ENCODE peak calls at places on chromosomes 6 and 20, in four cellular contexts. N, U, C and H are unnamed samples.

GRCh38 chr6:112691289-112691688 is 344.2 kb downstream of the RFPL4B start:
- DNase-seq in N (peak; percentile 53), U (no peak), C (no peak), H (no peak)

GRCh38 chr6:180295-180694 is 112.0 kb upstream of the DUSP22 start:
- DNase-seq in N (no peak), U (no peak), C (no peak), H (no peak)

GRCh38 chr6:149888659-149889058 is 9.3 kb downstream of the RAET1E start:
- DNase-seq in N (peak; percentile 33), U (no peak), C (no peak), H (no peak)

GRCh38 chr20:4713401-4713800 is 8.3 kb upstream of the PRND start:
- DNase-seq in N (peak; percentile 41), U (no peak), C (no peak), H (no peak)

GRCh38 chr6:29675561-29675960 is 5.4 kb downstream of the ZFP57 start:
- DNase-seq in N (no peak), U (no peak), C (no peak), H (no peak)

GRCh38 chr6:157964139-157964538 is 17.5 kb upstream of the SYNJ2 start:
- DNase-seq in N (no peak), U (no peak), C (no peak), H (no peak)

GRCh38 chr6:71394001-71394432 is 105.4 kb downstream of the OGFRL1 start:
- DNase-seq in N (peak; percentile 42), U (no peak), C (no peak), H (no peak)

GRCh38 chr6:121222656-121223055 is 111.6 kb downstream of the TBC1D32 start:
- DNase-seq in N (peak; percentile 7), U (no peak), C (no peak), H (no peak)

GRCh38 chr20:38579219-38579618 is 1.8 kb upstream of the ADIG start:
- DNase-seq in N (no peak), U (no peak), C (no peak), H (no peak)

GRCh38 chr20:3781153-3781910 is at the start of gene SPEF1:
- DNase-seq in N (peak; percentile 97), U (peak; percentile 85), C (peak; percentile 33), H (peak; percentile 79)

GRCh38 chr6:72348926-72349325 is 272.9 kb upstream of the KCNQ5 start:
- DNase-seq in N (no peak), U (no peak), C (no peak), H (no peak)

GRCh38 chr6:121647905-121648304 is 212.5 kb downstream of the GJA1 start:
- DNase-seq in N (no peak), U (no peak), C (no peak), H (no peak)

GRCh38 chr20:3932277-3933073 is 43.3 kb downstream of the PANK2 start:
- DNase-seq in N (no peak), U (no peak), C (no peak), H (no peak)

GRCh38 chr6:89997456-89998445 is 103.5 kb downstream of the GJA10 start:
- DNase-seq in N (no peak), U (no peak), C (no peak), H (peak; percentile 18)

GRCh38 chr6:36340671-36341454 is 4.2 kb upstream of the BNIP5 start:
- DNase-seq in N (peak; percentile 68), U (peak; percentile 90), C (peak; percentile 34), H (peak; percentile 86)

GRCh38 chr6:83221886-83222479 is 28.8 kb downstream of the RWDD2A start:
- DNase-seq in N (peak; percentile 21), U (no peak), C (no peak), H (no peak)

GRCh38 chr20:32995802-32996201 is 8.4 kb downstream of the SUN5 start:
- DNase-seq in N (no peak), U (no peak), C (no peak), H (no peak)

DNA sequence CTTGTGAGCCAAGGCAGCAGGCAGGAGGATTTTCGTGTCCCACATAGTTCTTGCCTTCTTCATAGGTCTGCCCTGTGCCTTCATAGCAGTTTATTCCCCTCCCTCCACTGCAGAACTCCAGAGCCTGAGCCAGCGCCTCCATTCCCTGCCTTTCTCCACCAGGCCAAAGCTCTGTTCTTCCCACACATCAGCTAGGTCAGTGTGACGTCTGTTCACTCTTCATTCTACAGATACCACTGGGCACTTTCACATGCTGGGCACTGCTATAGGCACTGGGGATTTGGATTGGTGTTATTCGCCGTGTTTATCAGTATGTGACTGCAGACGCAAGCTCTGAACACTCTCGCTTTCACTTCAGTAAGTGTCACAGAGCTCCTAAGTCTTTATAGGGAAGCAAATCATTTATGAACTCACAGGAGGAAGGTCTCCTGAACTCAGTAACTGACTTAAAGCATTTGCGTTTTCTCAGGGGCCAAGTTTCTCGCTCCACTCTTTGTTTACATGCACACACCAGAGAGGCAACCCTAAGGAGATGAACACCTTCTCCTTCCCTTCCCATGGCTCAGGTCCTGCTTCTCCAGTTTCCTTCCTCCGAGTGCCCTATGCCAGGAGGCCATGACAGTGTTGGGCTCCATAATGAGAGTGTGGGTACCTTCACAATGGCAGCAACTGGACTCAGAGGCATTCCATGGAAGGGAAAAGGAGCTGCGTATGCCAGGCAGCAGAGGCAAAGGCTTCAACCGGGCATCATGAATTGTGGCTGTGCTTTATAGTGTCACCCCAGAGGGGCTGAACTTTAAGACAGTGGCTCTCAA is 6.3 kb upstream of the APMAP start:
- DNase-seq in N (no peak), U (no peak), C (no peak), H (peak; percentile 6)
- H3K27ac ChIP-seq in N (no peak overlapping the region), U (no peak overlapping the region), C (no peak overlapping the region), H (peak overlapping the region; percentile 38)

GRCh38 chr20:46222521-46223007 is 85.7 kb downstream of the CDH22 start:
- DNase-seq in N (no peak), U (no peak), C (no peak), H (no peak)
- TF ChIP-seq EP300 in N (no peak), U (no peak), C (no peak), H (no peak)

DNA sequence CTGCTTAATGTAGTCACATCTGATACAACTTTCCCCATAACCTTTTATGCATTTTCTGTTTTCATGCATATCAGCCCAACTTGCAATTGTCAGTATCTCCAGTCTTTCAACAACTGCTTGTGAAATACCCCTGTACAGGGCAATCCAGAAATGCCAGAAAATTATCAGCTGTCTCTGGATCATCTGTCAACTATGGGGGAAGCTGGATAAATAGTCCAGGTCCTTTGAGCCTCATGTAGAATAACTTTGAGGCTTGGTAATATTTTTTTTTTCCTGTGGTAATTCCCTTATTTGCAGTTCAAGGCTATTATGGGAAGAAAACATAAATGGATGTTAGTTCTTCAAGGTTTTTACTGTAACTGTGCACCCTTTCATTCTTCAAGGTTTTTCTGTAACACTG is 6.2 kb downstream of the DEFB125 start:
- DNase-seq in N (no peak), U (no peak), C (no peak), H (no peak)
- H3K4me3 ChIP-seq in N (no peak overlapping the region), U (no peak overlapping the region), C (no peak overlapping the region), H (no peak overlapping the region)

DNA sequence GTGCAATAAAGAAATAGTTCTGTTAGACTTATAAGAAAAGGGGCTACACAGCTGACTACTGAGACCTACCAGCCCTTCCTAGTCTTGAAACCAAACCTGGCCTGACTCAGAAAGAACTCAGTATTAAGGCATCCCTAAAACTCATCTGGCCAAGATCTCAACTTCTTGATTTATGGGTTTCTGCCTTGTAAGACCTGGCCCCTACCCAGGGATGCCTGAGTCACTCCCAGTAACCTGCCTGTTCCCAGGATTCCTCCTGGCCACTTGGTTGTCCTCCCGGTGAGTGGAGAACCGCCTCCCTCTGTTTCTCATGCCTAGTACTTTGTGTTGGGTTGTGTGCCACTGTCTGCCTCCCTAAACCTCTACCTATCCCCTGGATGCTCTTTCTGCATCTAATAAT is 189.4 kb upstream of the PREP start:
- DNase-seq in N (peak; percentile 88), U (no peak), C (no peak), H (no peak)
- H3K27ac ChIP-seq in N (peak overlapping the region; percentile 99), U (no peak overlapping the region), C (no peak overlapping the region), H (no peak overlapping the region)

GRCh38 chr6:158991017-158991723 is 8.8 kb downstream of the RSPH3 start:
- DNase-seq in N (no peak), U (no peak), C (no peak), H (no peak)

GRCh38 chr6:158999154-158999668 is 791 bp downstream of the RSPH3 start:
- DNase-seq in N (no peak), U (no peak), C (no peak), H (no peak)

GRCh38 chr6:158993639-158994038 is 6.4 kb downstream of the RSPH3 start:
- DNase-seq in N (no peak), U (no peak), C (no peak), H (no peak)

GRCh38 chr6:158999669-159000403 is at the start of gene RSPH3:
- DNase-seq in N (peak; percentile 95), U (peak; percentile 96), C (peak; percentile 77), H (peak; percentile 97)

DNA sequence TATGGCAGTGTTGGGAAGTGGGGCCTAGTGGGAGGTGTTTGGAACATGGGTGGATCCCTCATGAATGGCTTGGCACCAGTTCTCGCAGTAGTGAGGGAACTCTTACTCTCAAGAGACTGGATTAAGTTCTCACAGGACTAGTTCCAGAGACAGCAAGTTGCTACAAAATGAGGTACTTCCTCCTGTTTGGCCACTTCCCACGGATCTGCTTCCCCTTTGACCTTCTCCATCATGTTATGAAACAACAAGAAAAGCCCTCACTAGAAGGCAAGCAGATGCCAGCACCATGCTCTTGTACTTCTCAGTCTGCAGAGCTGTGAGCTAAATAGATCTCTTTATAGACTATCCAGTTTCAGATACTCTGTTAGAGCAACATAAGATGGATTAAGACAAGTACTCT is 3.1 kb downstream of the RSPH3 start:
- DNase-seq in N (no peak), U (no peak), C (no peak), H (no peak)
- TF ChIP-seq EP300 in N (no peak), U (no peak), C (no peak), H (no peak)

GRCh38 chr6:110560239-110561015 is 84.0 kb upstream of the SLC22A16 start:
- DNase-seq in N (no peak), U (no peak), C (no peak), H (no peak)
- H3K4me3 ChIP-seq in N (no peak overlapping the region), U (no peak overlapping the region), C (no peak overlapping the region), H (no peak overlapping the region)